ENCODE peak calls at places on chromosomes 5 and 9, in five cellular contexts. T is A172, N is non-pigmented ciliary epithelial cell, K is Peyer's patch, M is AG04449. J is an unnamed sample.

GRCh38 chr5:36206913-36207312 is 34.8 kb downstream of the NADK2 start:
- DNase-seq in T (no peak), N (no peak), K (no peak), M (no peak), J (no peak)

GRCh38 chr9:107172979-107173347 is 110.1 kb upstream of the RAD23B start:
- DNase-seq in T (no peak), N (no peak), K (no peak), M (no peak), J (no peak)

GRCh38 chr5:141001854-141002666 is 35.8 kb downstream of the PCDHAC2 start:
- DNase-seq in T (peak), N (no peak), K (no peak), M (no peak), J (no peak)

GRCh38 chr9:35448511-35448910 is 41.4 kb upstream of the RUSC2 start:
- DNase-seq in T (no peak), N (no peak), K (no peak), M (no peak), J (no peak)

GRCh38 chr5:172283020-172283861 is at the start of gene UBTD2:
- DNase-seq in T (peak), N (no peak), K (peak), M (no peak), J (peak)

GRCh38 chr5:167968784-167969183 is 322.7 kb upstream of the WWC1 start:
- DNase-seq in T (no peak), N (no peak), K (no peak), M (no peak), J (no peak)

GRCh38 chr9:129697111-129697955 is 31.9 kb downstream of the PRRX2 start:
- DNase-seq in T (no peak), N (no peak), K (no peak), M (no peak), J (peak)

GRCh38 chr5:1763960-1764605 is 35.6 kb downstream of the MRPL36 start:
- DNase-seq in T (no peak), N (no peak), K (no peak), M (no peak), J (no peak)

GRCh38 chr9:4316409-4316808 is 16.5 kb upstream of the GLIS3 start:
- DNase-seq in T (no peak), N (no peak), K (no peak), M (no peak), J (no peak)

GRCh38 chr5:172451771-172452197 is 2.5 kb downstream of the SH3PXD2B start:
- DNase-seq in T (peak), N (peak), K (no peak), M (peak), J (peak)

GRCh38 chr5:14728109-14728938 is 63.8 kb downstream of the OTULIN start:
- DNase-seq in T (no peak), N (no peak), K (peak), M (no peak), J (peak)

GRCh38 chr5:36530249-36530648 is 76.2 kb upstream of the SLC1A3 start:
- DNase-seq in T (no peak), N (no peak), K (no peak), M (no peak), J (no peak)

GRCh38 chr5:40755093-40755406 is 711 bp downstream of the TTC33 start:
- DNase-seq in T (peak), N (peak), K (peak), M (peak), J (peak)

J was measured in lung microvascular endothelial cell.